ENCODE peak calls at places on chromosome 17, in eight cellular contexts. One of them, this sample, is unnamed.
A peak's percentile ranks its signal among the peaks of the same experiment; 100 is the strongest.

GRCh38 chr17:69410671-69411070 is 3.8 kb upstream of the MAP2K6 start:
- DNase-seq in stomach: no peak
- DNase-seq in fibroblast of lung: no peak
- DNase-seq in WTC11: no peak
- DNase-seq in AG09319: no peak
- DNase-seq in A549: no peak
- DNase-seq in breast epithelium: no peak
- DNase-seq in neural progenitor cell: no peak
- DNase-seq in this sample: no peak

GRCh38 chr17:31838641-31839225 is 20.3 kb downstream of the COPRS start:
- DNase-seq in stomach: no peak
- DNase-seq in fibroblast of lung: peak; percentile 62
- DNase-seq in WTC11: no peak
- DNase-seq in AG09319: no peak
- DNase-seq in A549: no peak
- DNase-seq in breast epithelium: no peak
- DNase-seq in neural progenitor cell: no peak
- DNase-seq in this sample: no peak

GRCh38 chr17:48294989-48295892 is 134.8 kb downstream of the SKAP1 start:
- DNase-seq in stomach: no peak
- DNase-seq in fibroblast of lung: no peak
- DNase-seq in WTC11: no peak
- DNase-seq in AG09319: no peak
- DNase-seq in A549: no peak
- DNase-seq in breast epithelium: no peak
- DNase-seq in neural progenitor cell: no peak
- DNase-seq in this sample: no peak

GRCh38 chr17:72962099-72962498 is 130.4 kb downstream of the SLC39A11 start:
- DNase-seq in stomach: no peak
- DNase-seq in fibroblast of lung: no peak
- DNase-seq in WTC11: no peak
- DNase-seq in AG09319: no peak
- DNase-seq in A549: no peak
- DNase-seq in breast epithelium: no peak
- DNase-seq in neural progenitor cell: no peak
- DNase-seq in this sample: no peak

GRCh38 chr17:14745541-14745940 is 444.7 kb downstream of the HS3ST3B1 start:
- DNase-seq in stomach: no peak
- DNase-seq in fibroblast of lung: no peak
- DNase-seq in WTC11: no peak
- DNase-seq in AG09319: no peak
- DNase-seq in A549: no peak
- DNase-seq in breast epithelium: no peak
- DNase-seq in neural progenitor cell: no peak
- DNase-seq in this sample: no peak

GRCh38 chr17:9472541-9472940 is 103.1 kb downstream of the STX8 start:
- DNase-seq in stomach: no peak
- DNase-seq in fibroblast of lung: peak; percentile 79
- DNase-seq in WTC11: no peak
- DNase-seq in AG09319: no peak
- DNase-seq in A549: no peak
- DNase-seq in breast epithelium: no peak
- DNase-seq in neural progenitor cell: no peak
- DNase-seq in this sample: no peak

GRCh38 chr17:37490022-37490587 is 414 bp downstream of the DUSP14 start:
- DNase-seq in stomach: peak; percentile 63
- DNase-seq in fibroblast of lung: peak; percentile 61
- DNase-seq in WTC11: peak; percentile 74
- DNase-seq in AG09319: no peak
- DNase-seq in A549: peak; percentile 46
- DNase-seq in breast epithelium: peak; percentile 75
- DNase-seq in neural progenitor cell: peak; percentile 78
- DNase-seq in this sample: peak; percentile 65

GRCh38 chr17:82332669-82333278 is 792 bp downstream of the SECTM1 start:
- DNase-seq in stomach: peak; percentile 56
- DNase-seq in fibroblast of lung: peak; percentile 62
- DNase-seq in WTC11: no peak
- DNase-seq in AG09319: no peak
- DNase-seq in A549: peak; percentile 69
- DNase-seq in breast epithelium: no peak
- DNase-seq in neural progenitor cell: no peak
- DNase-seq in this sample: peak; percentile 53

GRCh38 chr17:79420318-79421243 is 190.3 kb downstream of the RBFOX3 start:
- DNase-seq in stomach: no peak
- DNase-seq in fibroblast of lung: peak; percentile 20
- DNase-seq in WTC11: no peak
- DNase-seq in AG09319: no peak
- DNase-seq in A549: peak; percentile 51
- DNase-seq in breast epithelium: no peak
- DNase-seq in neural progenitor cell: peak; percentile 37
- DNase-seq in this sample: no peak

GRCh38 chr17:45641541-45641940 is 142.6 kb upstream of the CRHR1 start:
- DNase-seq in stomach: no peak
- DNase-seq in fibroblast of lung: no peak
- DNase-seq in WTC11: no peak
- DNase-seq in AG09319: no peak
- DNase-seq in A549: no peak
- DNase-seq in breast epithelium: no peak
- DNase-seq in neural progenitor cell: no peak
- DNase-seq in this sample: no peak

GRCh38 chr17:79217473-79218135 is 143.0 kb downstream of the ENGASE start:
- DNase-seq in stomach: no peak
- DNase-seq in fibroblast of lung: no peak
- DNase-seq in WTC11: no peak
- DNase-seq in AG09319: no peak
- DNase-seq in A549: no peak
- DNase-seq in breast epithelium: no peak
- DNase-seq in neural progenitor cell: no peak
- DNase-seq in this sample: no peak

GRCh38 chr17:78745407-78746088 is 36.5 kb downstream of the CYTH1 start:
- DNase-seq in stomach: no peak
- DNase-seq in fibroblast of lung: peak; percentile 19
- DNase-seq in WTC11: peak; percentile 28
- DNase-seq in AG09319: no peak
- DNase-seq in A549: no peak
- DNase-seq in breast epithelium: no peak
- DNase-seq in neural progenitor cell: peak; percentile 56
- DNase-seq in this sample: no peak

DNA sequence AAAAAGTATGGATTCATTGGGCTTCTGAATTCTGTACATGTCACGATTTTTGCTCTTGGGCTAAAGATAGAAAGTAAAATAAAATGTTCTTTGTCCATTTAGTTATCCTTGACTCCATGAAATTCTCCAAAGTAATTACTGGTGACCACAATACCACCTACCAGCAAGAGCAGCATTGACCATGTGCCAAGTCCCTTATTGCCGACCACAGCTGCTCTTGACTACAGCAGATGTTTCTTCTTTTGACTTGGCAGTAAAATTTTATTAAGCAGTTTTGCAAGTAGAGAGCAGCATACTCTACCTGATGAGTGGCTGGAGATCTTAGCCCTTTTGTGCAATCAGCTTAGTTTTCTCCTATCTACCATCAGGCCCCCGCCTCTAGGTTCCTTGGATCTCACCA is 152.2 kb upstream of the TBX2 start:
- DNase-seq in stomach: no peak
- DNase-seq in fibroblast of lung: peak; percentile 95
- DNase-seq in WTC11: no peak
- DNase-seq in AG09319: peak; percentile 90
- DNase-seq in A549: no peak
- DNase-seq in breast epithelium: no peak
- DNase-seq in neural progenitor cell: no peak
- DNase-seq in this sample: peak; percentile 59
- TF ChIP-seq CTCF in stomach: no peak
- TF ChIP-seq CTCF in fibroblast of lung: no peak
- TF ChIP-seq CTCF in WTC11: no peak
- TF ChIP-seq CTCF in AG09319: no peak
- TF ChIP-seq CTCF in A549: no peak
- TF ChIP-seq CTCF in breast epithelium: no peak
- TF ChIP-seq CTCF in neural progenitor cell: no peak
- TF ChIP-seq CTCF in this sample: no peak

DNA sequence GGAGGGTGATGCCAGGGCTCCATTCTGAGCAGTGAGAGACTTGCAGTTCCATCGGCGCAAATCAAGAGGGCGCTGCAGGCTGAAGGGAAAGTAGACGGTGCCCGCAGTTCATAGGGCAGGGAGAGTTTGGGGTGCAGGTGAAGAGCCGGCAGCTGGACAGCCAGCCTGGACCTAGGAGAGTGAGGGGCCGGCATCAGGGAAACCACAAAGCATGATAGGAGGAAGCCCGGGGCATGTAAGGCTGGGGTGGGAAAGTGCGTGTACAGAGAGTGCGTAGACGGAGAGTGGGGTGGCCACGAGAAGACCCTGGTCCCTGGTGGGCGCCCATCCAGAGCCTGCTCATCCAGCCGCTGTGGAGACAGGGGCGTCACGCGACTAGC is 101.1 kb upstream of the CHMP6 start:
- DNase-seq in stomach: no peak
- DNase-seq in fibroblast of lung: no peak
- DNase-seq in WTC11: no peak
- DNase-seq in AG09319: no peak
- DNase-seq in A549: no peak
- DNase-seq in breast epithelium: no peak
- DNase-seq in neural progenitor cell: no peak
- DNase-seq in this sample: no peak
- TF ChIP-seq CTCF in stomach: no peak
- TF ChIP-seq CTCF in fibroblast of lung: peak; percentile 15
- TF ChIP-seq CTCF in WTC11: no peak
- TF ChIP-seq CTCF in AG09319: no peak
- TF ChIP-seq CTCF in A549: no peak
- TF ChIP-seq CTCF in breast epithelium: no peak
- TF ChIP-seq CTCF in neural progenitor cell: no peak
- TF ChIP-seq CTCF in this sample: no peak

GRCh38 chr17:2419526-2419925 is 18.7 kb upstream of the MNT start:
- DNase-seq in stomach: no peak
- DNase-seq in fibroblast of lung: no peak
- DNase-seq in WTC11: no peak
- DNase-seq in AG09319: no peak
- DNase-seq in A549: no peak
- DNase-seq in breast epithelium: no peak
- DNase-seq in neural progenitor cell: no peak
- DNase-seq in this sample: no peak

GRCh38 chr17:2423271-2423670 is 22.4 kb upstream of the MNT start:
- DNase-seq in stomach: no peak
- DNase-seq in fibroblast of lung: no peak
- DNase-seq in WTC11: no peak
- DNase-seq in AG09319: no peak
- DNase-seq in A549: no peak
- DNase-seq in breast epithelium: no peak
- DNase-seq in neural progenitor cell: no peak
- DNase-seq in this sample: peak; percentile 79

GRCh38 chr17:2418572-2418971 is 17.7 kb upstream of the MNT start:
- DNase-seq in stomach: no peak
- DNase-seq in fibroblast of lung: no peak
- DNase-seq in WTC11: no peak
- DNase-seq in AG09319: no peak
- DNase-seq in A549: no peak
- DNase-seq in breast epithelium: no peak
- DNase-seq in neural progenitor cell: no peak
- DNase-seq in this sample: peak; percentile 74

GRCh38 chr17:2420131-2420530 is 19.3 kb upstream of the MNT start:
- DNase-seq in stomach: no peak
- DNase-seq in fibroblast of lung: no peak
- DNase-seq in WTC11: no peak
- DNase-seq in AG09319: no peak
- DNase-seq in A549: no peak
- DNase-seq in breast epithelium: no peak
- DNase-seq in neural progenitor cell: no peak
- DNase-seq in this sample: peak; percentile 38

GRCh38 chr17:2421315-2422147 is 20.7 kb upstream of the MNT start:
- DNase-seq in stomach: no peak
- DNase-seq in fibroblast of lung: no peak
- DNase-seq in WTC11: peak; percentile 41
- DNase-seq in AG09319: no peak
- DNase-seq in A549: no peak
- DNase-seq in breast epithelium: no peak
- DNase-seq in neural progenitor cell: peak; percentile 35
- DNase-seq in this sample: peak; percentile 72
- TF ChIP-seq CTCF in stomach: no peak
- TF ChIP-seq CTCF in fibroblast of lung: peak; percentile 37
- TF ChIP-seq CTCF in WTC11: no peak
- TF ChIP-seq CTCF in AG09319: peak; percentile 7
- TF ChIP-seq CTCF in A549: no peak
- TF ChIP-seq CTCF in breast epithelium: no peak
- TF ChIP-seq CTCF in neural progenitor cell: peak; percentile 35
- TF ChIP-seq CTCF in this sample: no peak

GRCh38 chr17:7856840-7857723 is at the start of gene NAA38:
- DNase-seq in stomach: peak; percentile 96
- DNase-seq in fibroblast of lung: peak; percentile 99
- DNase-seq in WTC11: peak; percentile 96
- DNase-seq in AG09319: peak; percentile 98
- DNase-seq in A549: peak; percentile 95
- DNase-seq in breast epithelium: peak; percentile 95
- DNase-seq in neural progenitor cell: peak; percentile 100
- DNase-seq in this sample: peak; percentile 99
- TF ChIP-seq CTCF in stomach: peak; percentile 35
- TF ChIP-seq CTCF in fibroblast of lung: peak; percentile 53
- TF ChIP-seq CTCF in WTC11: no peak
- TF ChIP-seq CTCF in AG09319: peak; percentile 52
- TF ChIP-seq CTCF in A549: peak; percentile 40
- TF ChIP-seq CTCF in breast epithelium: peak; percentile 18
- TF ChIP-seq CTCF in neural progenitor cell: peak; percentile 48
- TF ChIP-seq CTCF in this sample: peak; percentile 27

GRCh38 chr17:77354721-77355455 is 214.1 kb downstream of the SEC14L1 start:
- DNase-seq in stomach: peak; percentile 51
- DNase-seq in fibroblast of lung: peak; percentile 94
- DNase-seq in WTC11: no peak
- DNase-seq in AG09319: peak; percentile 87
- DNase-seq in A549: peak; percentile 66
- DNase-seq in breast epithelium: no peak
- DNase-seq in neural progenitor cell: no peak
- DNase-seq in this sample: peak; percentile 92
- TF ChIP-seq CTCF in stomach: no peak
- TF ChIP-seq CTCF in fibroblast of lung: no peak
- TF ChIP-seq CTCF in WTC11: no peak
- TF ChIP-seq CTCF in AG09319: no peak
- TF ChIP-seq CTCF in A549: no peak
- TF ChIP-seq CTCF in breast epithelium: no peak
- TF ChIP-seq CTCF in neural progenitor cell: no peak
- TF ChIP-seq CTCF in this sample: no peak

GRCh38 chr17:6286239-6286638 is 148.7 kb downstream of the AIPL1 start:
- DNase-seq in stomach: no peak
- DNase-seq in fibroblast of lung: no peak
- DNase-seq in WTC11: peak; percentile 64
- DNase-seq in AG09319: no peak
- DNase-seq in A549: no peak
- DNase-seq in breast epithelium: no peak
- DNase-seq in neural progenitor cell: no peak
- DNase-seq in this sample: no peak
- TF ChIP-seq CTCF in stomach: no peak
- TF ChIP-seq CTCF in fibroblast of lung: no peak
- TF ChIP-seq CTCF in WTC11: no peak
- TF ChIP-seq CTCF in AG09319: no peak
- TF ChIP-seq CTCF in A549: no peak
- TF ChIP-seq CTCF in breast epithelium: no peak
- TF ChIP-seq CTCF in neural progenitor cell: peak; percentile 13
- TF ChIP-seq CTCF in this sample: no peak

This sample was measured in testis.